ENCODE peak calls at places on chromosomes 5 and 9, in eight cellular contexts. I, B, T, X, Q, L, R and O are unnamed samples.

GRCh38 chr5:124686239-124687004 is 60.0 kb downstream of the ZNF608 start:
- DNase-seq in Q (no peak), I (no peak), R (no peak), L (no peak), B (no peak), T (no peak), X (no peak), O (no peak)

GRCh38 chr5:139862313-139862712 is 66.7 kb downstream of the PSD2 start:
- DNase-seq in R (no peak), X (no peak), I (no peak), Q (no peak), B (no peak), L (no peak), T (no peak), O (no peak)

GRCh38 chr5:143213231-143213850 is 190.1 kb downstream of the NR3C1 start:
- DNase-seq in T (no peak), B (no peak), X (no peak), L (no peak), R (no peak), I (no peak), Q (no peak), O (no peak)

GRCh38 chr5:59768204-59769040 is 125.1 kb downstream of the PDE4D start:
- DNase-seq in T (peak; percentile 61), X (peak; percentile 63), B (peak; percentile 89), R (no peak), I (peak; percentile 55), L (peak; percentile 32), Q (peak; percentile 3), O (peak; percentile 90)

GRCh38 chr5:10355071-10355889 is 1.8 kb downstream of the MARCHF6 start:
- DNase-seq in L (no peak), R (no peak), T (no peak), Q (peak; percentile 28), B (no peak), I (no peak), X (no peak), O (no peak)

GRCh38 chr5:176877793-176878331 is 21.3 kb downstream of the HK3 start:
- DNase-seq in R (no peak), T (no peak), X (no peak), B (no peak), L (no peak), Q (no peak), I (no peak), O (no peak)

GRCh38 chr5:108129129-108129528 is 252.8 kb downstream of the FBXL17 start:
- DNase-seq in X (no peak), T (no peak), I (no peak), R (no peak), Q (no peak), B (no peak), L (no peak), O (no peak)

GRCh38 chr5:134577796-134578577 is 52.5 kb downstream of the JADE2 start:
- DNase-seq in X (peak; percentile 74), T (peak; percentile 81), B (peak; percentile 95), L (peak; percentile 85), Q (peak; percentile 48), I (peak; percentile 85), R (peak; percentile 51), O (peak; percentile 86)

GRCh38 chr5:132209131-132209530 is 18.5 kb downstream of the P4HA2 start:
- DNase-seq in L (no peak), Q (no peak), R (no peak), X (no peak), B (no peak), T (no peak), I (no peak), O (no peak)

GRCh38 chr9:77546391-77546790 is 101.7 kb downstream of the GNA14 start:
- DNase-seq in T (no peak), Q (no peak), L (no peak), I (no peak), X (no peak), B (no peak), R (no peak), O (no peak)

GRCh38 chr5:177314376-177315342 is 3.0 kb upstream of the MXD3 start:
- DNase-seq in I (no peak), X (no peak), B (no peak), Q (no peak), L (no peak), T (no peak), R (no peak), O (no peak)

GRCh38 chr9:135671591-135672041 is 8.5 kb downstream of the LCN9 start:
- DNase-seq in B (no peak), X (no peak), T (no peak), R (no peak), I (no peak), L (no peak), Q (no peak), O (no peak)

GRCh38 chr5:90911169-90911568 is 352.6 kb downstream of the ADGRV1 start:
- DNase-seq in X (no peak), T (no peak), R (no peak), Q (no peak), L (no peak), B (no peak), I (no peak), O (no peak)